ENCODE peak calls at places on chromosomes 2 and 18, in six cellular contexts. One of them, this sample, is unnamed.

GRCh38 chr2:223970343-223971128 is 13.3 kb downstream of the MRPL44 start:
- DNase-seq in NB4: peak
- DNase-seq in IMR-90: peak
- DNase-seq in posterior cingulate gyrus: no peak
- DNase-seq in left lobe of liver: no peak
- DNase-seq in neural crest cell: peak
- DNase-seq in this sample: no peak

GRCh38 chr2:178401994-178402437 is 49.0 kb downstream of the PRKRA start:
- DNase-seq in NB4: peak
- DNase-seq in IMR-90: no peak
- DNase-seq in posterior cingulate gyrus: no peak
- DNase-seq in left lobe of liver: no peak
- DNase-seq in neural crest cell: no peak
- DNase-seq in this sample: no peak

GRCh38 chr2:127425540-127426490 is 7.6 kb downstream of the PROC start:
- DNase-seq in NB4: no peak
- DNase-seq in IMR-90: no peak
- DNase-seq in posterior cingulate gyrus: peak
- DNase-seq in left lobe of liver: no peak
- DNase-seq in neural crest cell: no peak
- DNase-seq in this sample: no peak

GRCh38 chr2:70081221-70081620 is 6.1 kb upstream of the PCBP1 start:
- DNase-seq in NB4: no peak
- DNase-seq in IMR-90: no peak
- DNase-seq in posterior cingulate gyrus: no peak
- DNase-seq in left lobe of liver: no peak
- DNase-seq in neural crest cell: no peak
- DNase-seq in this sample: no peak

GRCh38 chr2:112048236-112048592 is 6.9 kb upstream of the TMEM87B start:
- DNase-seq in NB4: no peak
- DNase-seq in IMR-90: no peak
- DNase-seq in posterior cingulate gyrus: no peak
- DNase-seq in left lobe of liver: no peak
- DNase-seq in neural crest cell: no peak
- DNase-seq in this sample: no peak

GRCh38 chr2:163077241-163077640 is 238.7 kb upstream of the KCNH7 start:
- DNase-seq in NB4: peak
- DNase-seq in IMR-90: no peak
- DNase-seq in posterior cingulate gyrus: no peak
- DNase-seq in left lobe of liver: no peak
- DNase-seq in neural crest cell: no peak
- DNase-seq in this sample: no peak

GRCh38 chr2:231032575-231033140 is 4.7 kb upstream of the C2orf72 start:
- DNase-seq in NB4: no peak
- DNase-seq in IMR-90: no peak
- DNase-seq in posterior cingulate gyrus: no peak
- DNase-seq in left lobe of liver: no peak
- DNase-seq in neural crest cell: no peak
- DNase-seq in this sample: no peak

GRCh38 chr2:232860593-232861241 is 9.3 kb upstream of the SNORC start:
- DNase-seq in NB4: no peak
- DNase-seq in IMR-90: no peak
- DNase-seq in posterior cingulate gyrus: no peak
- DNase-seq in left lobe of liver: peak
- DNase-seq in neural crest cell: no peak
- DNase-seq in this sample: no peak

GRCh38 chr18:49127606-49128190 is 176.9 kb upstream of the SMAD7 start:
- DNase-seq in NB4: peak
- DNase-seq in IMR-90: no peak
- DNase-seq in posterior cingulate gyrus: no peak
- DNase-seq in left lobe of liver: no peak
- DNase-seq in neural crest cell: no peak
- DNase-seq in this sample: no peak

GRCh38 chr2:196821195-196821594 is 12.0 kb upstream of the C2orf66 start:
- DNase-seq in NB4: peak
- DNase-seq in IMR-90: peak
- DNase-seq in posterior cingulate gyrus: no peak
- DNase-seq in left lobe of liver: no peak
- DNase-seq in neural crest cell: no peak
- DNase-seq in this sample: no peak

GRCh38 chr2:102485151-102485769 is 12.2 kb downstream of the SLC9A4 start:
- DNase-seq in NB4: no peak
- DNase-seq in IMR-90: no peak
- DNase-seq in posterior cingulate gyrus: no peak
- DNase-seq in left lobe of liver: no peak
- DNase-seq in neural crest cell: no peak
- DNase-seq in this sample: no peak

GRCh38 chr2:287471-287885 is 413 bp downstream of the ALKAL2 start:
- DNase-seq in NB4: no peak
- DNase-seq in IMR-90: peak
- DNase-seq in posterior cingulate gyrus: peak
- DNase-seq in left lobe of liver: no peak
- DNase-seq in neural crest cell: no peak
- DNase-seq in this sample: no peak

GRCh38 chr2:25701801-25702200 is 28.4 kb upstream of the DTNB start:
- DNase-seq in NB4: no peak
- DNase-seq in IMR-90: no peak
- DNase-seq in posterior cingulate gyrus: no peak
- DNase-seq in left lobe of liver: no peak
- DNase-seq in neural crest cell: no peak
- DNase-seq in this sample: no peak

GRCh38 chr2:21748501-21748900 is 624.7 kb downstream of the TDRD15 start:
- DNase-seq in NB4: no peak
- DNase-seq in IMR-90: peak
- DNase-seq in posterior cingulate gyrus: no peak
- DNase-seq in left lobe of liver: no peak
- DNase-seq in neural crest cell: no peak
- DNase-seq in this sample: no peak

GRCh38 chr2:106094101-106094860 is 99.8 kb downstream of the UXS1 start:
- DNase-seq in NB4: no peak
- DNase-seq in IMR-90: no peak
- DNase-seq in posterior cingulate gyrus: no peak
- DNase-seq in left lobe of liver: no peak
- DNase-seq in neural crest cell: no peak
- DNase-seq in this sample: no peak

GRCh38 chr2:47021301-47022009 is 105.8 kb upstream of the MCFD2 start:
- DNase-seq in NB4: no peak
- DNase-seq in IMR-90: no peak
- DNase-seq in posterior cingulate gyrus: peak
- DNase-seq in left lobe of liver: no peak
- DNase-seq in neural crest cell: no peak
- DNase-seq in this sample: no peak

GRCh38 chr18:48922801-48923730 is 27.7 kb downstream of the SMAD7 start:
- DNase-seq in NB4: peak
- DNase-seq in IMR-90: peak
- DNase-seq in posterior cingulate gyrus: peak
- DNase-seq in left lobe of liver: no peak
- DNase-seq in neural crest cell: no peak
- DNase-seq in this sample: peak

GRCh38 chr2:113847144-113847543 is 42.7 kb upstream of the ACTR3 start:
- DNase-seq in NB4: no peak
- DNase-seq in IMR-90: peak
- DNase-seq in posterior cingulate gyrus: no peak
- DNase-seq in left lobe of liver: no peak
- DNase-seq in neural crest cell: no peak
- DNase-seq in this sample: no peak

GRCh38 chr18:57910817-57911216 is 107.7 kb upstream of the ATP8B1 start:
- DNase-seq in NB4: peak
- DNase-seq in IMR-90: no peak
- DNase-seq in posterior cingulate gyrus: no peak
- DNase-seq in left lobe of liver: no peak
- DNase-seq in neural crest cell: peak
- DNase-seq in this sample: no peak

GRCh38 chr2:39494784-39495251 is 57.7 kb upstream of the MAP4K3 start:
- DNase-seq in NB4: no peak
- DNase-seq in IMR-90: peak
- DNase-seq in posterior cingulate gyrus: peak
- DNase-seq in left lobe of liver: no peak
- DNase-seq in neural crest cell: no peak
- DNase-seq in this sample: no peak

GRCh38 chr2:164054651-164055050 is 318.8 kb upstream of the FIGN start:
- DNase-seq in NB4: no peak
- DNase-seq in IMR-90: no peak
- DNase-seq in posterior cingulate gyrus: no peak
- DNase-seq in left lobe of liver: no peak
- DNase-seq in neural crest cell: no peak
- DNase-seq in this sample: no peak

GRCh38 chr2:19881866-19882265 is 19.9 kb downstream of the TTC32 start:
- DNase-seq in NB4: no peak
- DNase-seq in IMR-90: no peak
- DNase-seq in posterior cingulate gyrus: no peak
- DNase-seq in left lobe of liver: peak
- DNase-seq in neural crest cell: no peak
- DNase-seq in this sample: no peak

This sample was measured in SW 1271.